ENCODE peak calls at places on chromosomes 13 and 19, in four cellular contexts. B is heart left ventricle, R is cardiac muscle cell, T is body of pancreas. Z is an unnamed sample.

GRCh38 chr19:14116918-14117578 is 514 bp downstream of the PRKACA start:
- DNase-seq in B (peak; percentile 49), R (no peak), T (peak; percentile 34), Z (peak; percentile 37)

GRCh38 chr13:47459512-47459911 is 541.6 kb downstream of the SUCLA2 start:
- DNase-seq in B (no peak), R (peak; percentile 4), T (no peak), Z (no peak)

GRCh38 chr13:80870186-80870585 is 529.3 kb upstream of the SPRY2 start:
- DNase-seq in B (no peak), R (no peak), T (no peak), Z (no peak)

GRCh38 chr19:2808129-2808941 is 11.3 kb upstream of the ZNF554 start:
- DNase-seq in B (no peak), R (no peak), T (no peak), Z (no peak)

GRCh38 chr19:15197275-15198005 is 3.4 kb downstream of the NOTCH3 start:
- DNase-seq in B (no peak), R (no peak), T (peak; percentile 36), Z (no peak)

GRCh38 chr19:7691497-7691896 is 10.4 kb downstream of the FCER2 start:
- DNase-seq in B (no peak), R (no peak), T (no peak), Z (no peak)

GRCh38 chr19:19489804-19490204 is 25.5 kb downstream of the TSSK6 start:
- DNase-seq in B (no peak), R (peak; percentile 16), T (peak; percentile 41), Z (no peak)

GRCh38 chr13:32938907-32939306 is 77.3 kb upstream of the KL start:
- DNase-seq in B (no peak), R (no peak), T (no peak), Z (no peak)

GRCh38 chr13:34176636-34177035 is 358.7 kb downstream of the RFC3 start:
- DNase-seq in B (no peak), R (no peak), T (no peak), Z (no peak)

GRCh38 chr13:46687810-46688209 is 109.2 kb downstream of the ESD start:
- DNase-seq in B (peak; percentile 32), R (no peak), T (peak; percentile 26), Z (no peak)

GRCh38 chr13:49022472-49023144 is 46.9 kb downstream of the FNDC3A start:
- DNase-seq in B (no peak), R (no peak), T (no peak), Z (no peak)

GRCh38 chr13:34462843-34463242 is 479.2 kb upstream of the NBEA start:
- DNase-seq in B (peak; percentile 25), R (no peak), T (no peak), Z (no peak)

GRCh38 chr19:41575998-41576397 is at the start of gene CEACAM21:
- DNase-seq in B (peak; percentile 56), R (no peak), T (peak; percentile 23), Z (no peak)

GRCh38 chr19:4444765-4445741 is 12.5 kb downstream of the UBXN6 start:
- DNase-seq in B (no peak), R (no peak), T (no peak), Z (no peak)

GRCh38 chr13:98020271-98020670 is 66.8 kb downstream of the IPO5 start:
- DNase-seq in B (no peak), R (no peak), T (no peak), Z (no peak)

GRCh38 chr13:74264333-74264732 is 130.1 kb upstream of the KLF12 start:
- DNase-seq in B (no peak), R (no peak), T (no peak), Z (no peak)

GRCh38 chr13:30341815-30342570 is 34.6 kb upstream of the KATNAL1 start:
- DNase-seq in B (peak; percentile 82), R (peak; percentile 28), T (peak; percentile 90), Z (peak; percentile 44)

GRCh38 chr19:38298841-38299680 is 5.0 kb upstream of the C19orf33 start:
- DNase-seq in B (no peak), R (no peak), T (no peak), Z (no peak)

GRCh38 chr13:24341439-24341838 is 32.1 kb downstream of the C1QTNF9 start:
- DNase-seq in B (no peak), R (no peak), T (no peak), Z (no peak)

GRCh38 chr13:63501702-63502101 is 2086.1 kb upstream of the PCDH20 start:
- DNase-seq in B (no peak), R (no peak), T (no peak), Z (no peak)

GRCh38 chr13:99215466-99215865 is 14.8 kb downstream of the UBAC2 start:
- DNase-seq in B (no peak), R (no peak), T (no peak), Z (no peak)

GRCh38 chr19:16372065-16372915 is 47.7 kb downstream of the KLF2 start:
- DNase-seq in B (no peak), R (no peak), T (no peak), Z (no peak)

GRCh38 chr19:3027292-3027691 is 1.8 kb downstream of the TLE2 start:
- DNase-seq in B (no peak), R (no peak), T (no peak), Z (no peak)

GRCh38 chr13:100363874-100364273 is 224.7 kb downstream of the GGACT start:
- DNase-seq in B (no peak), R (no peak), T (no peak), Z (no peak)

GRCh38 chr19:41701401-41702075 is 6.9 kb upstream of the CEACAM5 start:
- DNase-seq in B (no peak), R (no peak), T (peak; percentile 21), Z (no peak)

GRCh38 chr13:93151277-93151676 is 75.3 kb upstream of the GPC6 start:
- DNase-seq in B (no peak), R (no peak), T (no peak), Z (no peak)

GRCh38 chr19:5562280-5562679 is 5.5 kb downstream of the TINCR start:
- DNase-seq in B (no peak), R (no peak), T (no peak), Z (no peak)

GRCh38 chr19:5563008-5563431 is 4.7 kb downstream of the TINCR start:
- DNase-seq in B (no peak), R (no peak), T (no peak), Z (no peak)

GRCh38 chr19:5560156-5560555 is 7.6 kb downstream of the TINCR start:
- DNase-seq in B (no peak), R (no peak), T (no peak), Z (no peak)

GRCh38 chr19:5559804-5560133 is 8.0 kb downstream of the TINCR start:
- DNase-seq in B (no peak), R (no peak), T (no peak), Z (no peak)

GRCh38 chr19:5561559-5561958 is 6.2 kb downstream of the TINCR start:
- DNase-seq in B (no peak), R (no peak), T (no peak), Z (no peak)
- TF ChIP-seq CTCF in B (no peak), R (peak; percentile 43), T (peak; percentile 6), Z (peak; percentile 86)

GRCh38 chr19:34507414-34508067 is 26.0 kb downstream of the WTIP start:
- DNase-seq in B (no peak), R (no peak), T (no peak), Z (no peak)

GRCh38 chr19:34504809-34505291 is 23.3 kb downstream of the WTIP start:
- DNase-seq in B (no peak), R (no peak), T (no peak), Z (no peak)

GRCh38 chr19:34506026-34506370 is 24.4 kb downstream of the WTIP start:
- DNase-seq in B (peak; percentile 5), R (no peak), T (no peak), Z (no peak)

GRCh38 chr19:34505321-34506025 is 23.9 kb downstream of the WTIP start:
- DNase-seq in B (peak; percentile 5), R (no peak), T (no peak), Z (no peak)

GRCh38 chr19:34508540-34508939 is 27.0 kb downstream of the WTIP start:
- DNase-seq in B (no peak), R (no peak), T (no peak), Z (no peak)
- TF ChIP-seq CTCF in B (no peak), R (no peak), T (no peak), Z (no peak)

GRCh38 chr19:9914315-9915207 is 21.8 kb downstream of the OLFM2 start:
- DNase-seq in B (peak; percentile 65), R (peak; percentile 89), T (peak; percentile 83), Z (peak; percentile 90)
- TF ChIP-seq CTCF in B (peak; percentile 52), R (peak; percentile 64), T (peak; percentile 38), Z (peak; percentile 75)

DNA sequence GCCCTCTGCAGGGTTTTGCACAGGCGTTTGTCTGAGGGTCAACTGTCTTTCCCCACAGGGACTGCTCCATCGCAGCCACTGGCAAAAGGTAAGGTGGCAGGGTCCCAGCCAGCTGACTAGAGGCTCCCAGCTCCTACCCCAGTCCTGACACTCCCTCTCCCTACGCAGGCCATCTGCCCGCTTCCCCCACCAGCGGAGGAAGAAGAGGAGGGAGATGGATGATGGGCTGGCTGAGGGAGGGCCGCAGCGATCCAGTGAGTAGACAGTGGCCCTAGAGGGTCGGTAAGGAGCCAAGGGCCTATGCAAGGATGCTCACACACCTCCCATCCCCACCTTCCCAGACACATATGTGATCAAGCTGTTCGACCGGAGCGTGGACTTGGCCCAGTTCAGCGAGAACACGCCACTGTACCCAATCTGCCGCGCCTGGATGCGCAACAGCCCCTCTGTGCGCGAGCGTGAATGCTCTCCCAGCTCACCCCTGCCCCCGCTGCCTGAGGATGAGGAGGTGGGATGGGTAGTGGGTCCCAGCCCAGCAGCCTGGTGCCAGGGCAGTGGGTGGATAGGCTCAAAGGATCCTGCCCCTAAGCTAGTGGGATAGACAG is 4.0 kb downstream of the HSPB6 start:
- DNase-seq in B (no peak), R (no peak), T (no peak), Z (no peak)
- TF ChIP-seq CTCF in B (no peak), R (no peak), T (no peak), Z (no peak)

GRCh38 chr19:50705422-50706019 is 14.1 kb downstream of the SHANK1 start:
- DNase-seq in B (no peak), R (peak; percentile 70), T (no peak), Z (no peak)
- TF ChIP-seq CTCF in B (peak; percentile 52), R (peak; percentile 93), T (peak; percentile 46), Z (peak; percentile 61)

DNA sequence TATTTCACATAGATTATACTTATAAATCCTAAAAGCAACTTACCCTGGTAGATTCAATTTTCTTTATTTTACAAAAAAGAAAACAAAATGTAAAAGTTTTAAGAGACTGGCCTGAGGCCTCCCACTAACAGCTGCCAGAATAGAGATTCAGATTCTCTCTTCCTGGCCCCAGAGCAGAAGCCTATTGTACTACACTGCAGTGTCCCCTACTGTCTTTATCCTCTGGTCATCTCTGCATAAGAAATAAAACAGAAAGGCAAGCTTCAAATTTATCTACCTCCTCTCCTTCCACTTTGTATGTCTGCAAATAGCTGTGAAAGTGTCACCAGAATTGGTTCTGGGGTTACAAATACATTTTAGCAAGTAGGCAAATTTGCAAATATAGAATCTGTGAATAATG is 1004.1 kb upstream of the PCDH9 start:
- DNase-seq in B (no peak), R (peak; percentile 5), T (no peak), Z (no peak)
- TF ChIP-seq CTCF in B (no peak), R (no peak), T (no peak), Z (no peak)

GRCh38 chr19:30968210-30968609 is 381.0 kb downstream of the TSHZ3 start:
- DNase-seq in B (no peak), R (no peak), T (no peak), Z (no peak)
- TF ChIP-seq CTCF in B (no peak), R (no peak), T (no peak), Z (no peak)

GRCh38 chr19:12788682-12789097 is 2.6 kb upstream of the JUNB start:
- DNase-seq in B (peak; percentile 91), R (peak; percentile 73), T (peak; percentile 89), Z (peak; percentile 63)
- TF ChIP-seq CTCF in B (no peak), R (no peak), T (no peak), Z (no peak)